ENCODE peak calls at places on chromosome 10, in four cellular contexts. One of them, this sample, is unnamed.

GRCh38 chr10:132882069-132882468 is 60.3 kb downstream of the CFAP46 start:
- DNase-seq in body of pancreas: no peak
- DNase-seq in C1 segment of cervical spinal cord: no peak
- DNase-seq in stimulated activated CD4-positive, alpha-beta T cell treated with anti-CD3 and anti-CD28 coated beads, TNF-alpha, amount 100 ng/mL, for 24 hours: no peak
- DNase-seq in this sample: no peak

GRCh38 chr10:21379143-21379542 is 146.3 kb downstream of the SKIDA1 start:
- DNase-seq in C1 segment of cervical spinal cord: no peak
- DNase-seq in body of pancreas: no peak
- DNase-seq in stimulated activated CD4-positive, alpha-beta T cell treated with anti-CD3 and anti-CD28 coated beads, TNF-alpha, amount 100 ng/mL, for 24 hours: no peak
- DNase-seq in this sample: no peak

GRCh38 chr10:132420469-132421376 is 23.7 kb downstream of the PWWP2B start:
- DNase-seq in C1 segment of cervical spinal cord: no peak
- DNase-seq in body of pancreas: peak; percentile 91
- DNase-seq in stimulated activated CD4-positive, alpha-beta T cell treated with anti-CD3 and anti-CD28 coated beads, TNF-alpha, amount 100 ng/mL, for 24 hours: no peak
- DNase-seq in this sample: no peak

GRCh38 chr10:8088504-8088903 is 34.0 kb downstream of the GATA3 start:
- DNase-seq in stimulated activated CD4-positive, alpha-beta T cell treated with anti-CD3 and anti-CD28 coated beads, TNF-alpha, amount 100 ng/mL, for 24 hours: peak; percentile 26
- DNase-seq in body of pancreas: no peak
- DNase-seq in C1 segment of cervical spinal cord: no peak
- DNase-seq in this sample: no peak

GRCh38 chr10:114356786-114357588 is 47.3 kb downstream of the AFAP1L2 start:
- DNase-seq in body of pancreas: no peak
- DNase-seq in C1 segment of cervical spinal cord: no peak
- DNase-seq in stimulated activated CD4-positive, alpha-beta T cell treated with anti-CD3 and anti-CD28 coated beads, TNF-alpha, amount 100 ng/mL, for 24 hours: no peak
- DNase-seq in this sample: peak; percentile 39

GRCh38 chr10:18571076-18571475 is 80.3 kb downstream of the NSUN6 start:
- DNase-seq in C1 segment of cervical spinal cord: no peak
- DNase-seq in stimulated activated CD4-positive, alpha-beta T cell treated with anti-CD3 and anti-CD28 coated beads, TNF-alpha, amount 100 ng/mL, for 24 hours: no peak
- DNase-seq in body of pancreas: no peak
- DNase-seq in this sample: no peak

GRCh38 chr10:127787873-127788272 is 50.9 kb downstream of the FOXI2 start:
- DNase-seq in stimulated activated CD4-positive, alpha-beta T cell treated with anti-CD3 and anti-CD28 coated beads, TNF-alpha, amount 100 ng/mL, for 24 hours: no peak
- DNase-seq in body of pancreas: no peak
- DNase-seq in C1 segment of cervical spinal cord: no peak
- DNase-seq in this sample: no peak

GRCh38 chr10:49837685-49838084 is 75.6 kb upstream of the OGDHL start:
- DNase-seq in C1 segment of cervical spinal cord: no peak
- DNase-seq in body of pancreas: no peak
- DNase-seq in stimulated activated CD4-positive, alpha-beta T cell treated with anti-CD3 and anti-CD28 coated beads, TNF-alpha, amount 100 ng/mL, for 24 hours: no peak
- DNase-seq in this sample: no peak

GRCh38 chr10:90862908-90863514 is 5.2 kb upstream of the HTR7 start:
- DNase-seq in body of pancreas: no peak
- DNase-seq in stimulated activated CD4-positive, alpha-beta T cell treated with anti-CD3 and anti-CD28 coated beads, TNF-alpha, amount 100 ng/mL, for 24 hours: no peak
- DNase-seq in C1 segment of cervical spinal cord: no peak
- DNase-seq in this sample: peak; percentile 58

GRCh38 chr10:73780966-73781365 is 882 bp upstream of the CHCHD1 start:
- DNase-seq in C1 segment of cervical spinal cord: no peak
- DNase-seq in body of pancreas: no peak
- DNase-seq in stimulated activated CD4-positive, alpha-beta T cell treated with anti-CD3 and anti-CD28 coated beads, TNF-alpha, amount 100 ng/mL, for 24 hours: no peak
- DNase-seq in this sample: no peak

GRCh38 chr10:24465899-24466615 is 257.1 kb downstream of the KIAA1217 start:
- DNase-seq in stimulated activated CD4-positive, alpha-beta T cell treated with anti-CD3 and anti-CD28 coated beads, TNF-alpha, amount 100 ng/mL, for 24 hours: peak; percentile 53
- DNase-seq in C1 segment of cervical spinal cord: no peak
- DNase-seq in body of pancreas: peak; percentile 79
- DNase-seq in this sample: peak; percentile 90